ENCODE peak calls at places on chromosomes 4 and X, in seven cellular contexts. Z is transverse colon, F is AG09319, G is A549, O is GM13976, I is Calu3, A is HFFc6. L is an unnamed sample.

GRCh38 chrX:1918780-1919179 is 303.9 kb downstream of the ASMT start:
- DNase-seq in Z (no peak), F (no peak), G (no peak), O (no peak), I (no peak), A (no peak), L (no peak)

GRCh38 chr4:54717694-54718093 is 59.9 kb downstream of the KIT start:
- DNase-seq in Z (no peak), F (no peak), G (no peak), O (no peak), I (no peak), A (no peak), L (no peak)

GRCh38 chr4:141647982-141648381 is 11.6 kb downstream of the IL15 start:
- DNase-seq in Z (no peak), F (no peak), G (no peak), O (no peak), I (no peak), A (no peak), L (no peak)

GRCh38 chr4:27602172-27602571 is 741.5 kb downstream of the STIM2 start:
- DNase-seq in Z (no peak), F (no peak), G (no peak), O (no peak), I (no peak), A (no peak), L (no peak)

GRCh38 chr4:138241281-138242075 is 671 bp downstream of the SLC7A11 start:
- DNase-seq in Z (no peak), F (no peak), G (peak), O (no peak), I (peak), A (peak), L (no peak)

GRCh38 chrX:141619336-141619735 is 29.8 kb downstream of the SPANXA2 start:
- DNase-seq in Z (no peak), F (no peak), G (no peak), O (no peak), I (no peak), A (no peak), L (no peak)

GRCh38 chr4:152643153-152644035 is 36.4 kb downstream of the TMEM154 start:
- DNase-seq in Z (peak), F (no peak), G (no peak), O (peak), I (no peak), A (no peak), L (peak)

GRCh38 chr4:54100607-54101189 is 735 bp downstream of the GSX2 start:
- DNase-seq in Z (no peak), F (no peak), G (no peak), O (no peak), I (peak), A (no peak), L (no peak)

GRCh38 chrX:139932077-139932900 is 564 bp downstream of the ATP11C start:
- DNase-seq in Z (peak), F (peak), G (peak), O (peak), I (peak), A (peak), L (peak)
- TF ChIP-seq CTCF in Z (no peak), F (no peak), G (no peak), O (no peak), I (no peak), A (no peak), L (no peak)

GRCh38 chr4:157050561-157050960 is 25.4 kb upstream of the GLRB start:
- DNase-seq in Z (no peak), F (no peak), G (no peak), O (no peak), I (no peak), A (no peak), L (no peak)
- TF ChIP-seq CTCF in Z (no peak), F (no peak), G (no peak), O (no peak), I (no peak), A (no peak), L (no peak)

GRCh38 chr4:73660808-73661207 is 40.6 kb upstream of the RASSF6 start:
- DNase-seq in Z (no peak), F (no peak), G (no peak), O (no peak), I (no peak), A (no peak), L (no peak)

GRCh38 chr4:73664470-73664869 is 44.2 kb upstream of the RASSF6 start:
- DNase-seq in Z (no peak), F (no peak), G (no peak), O (no peak), I (no peak), A (no peak), L (no peak)

GRCh38 chr4:73662709-73663546 is 42.7 kb upstream of the RASSF6 start:
- DNase-seq in Z (no peak), F (peak), G (peak), O (peak), I (no peak), A (peak), L (peak)

GRCh38 chr4:73661646-73662119 is 41.4 kb upstream of the RASSF6 start:
- DNase-seq in Z (no peak), F (peak), G (peak), O (no peak), I (no peak), A (peak), L (no peak)
- TF ChIP-seq CTCF in Z (no peak), F (peak), G (no peak), O (no peak), I (no peak), A (peak), L (no peak)

GRCh38 chrX:20063716-20064351 is 52.9 kb downstream of the MAP7D2 start:
- DNase-seq in Z (no peak), F (no peak), G (no peak), O (no peak), I (no peak), A (no peak), L (no peak)
- TF ChIP-seq CTCF in Z (no peak), F (peak), G (no peak), O (no peak), I (no peak), A (peak), L (peak)

DNA sequence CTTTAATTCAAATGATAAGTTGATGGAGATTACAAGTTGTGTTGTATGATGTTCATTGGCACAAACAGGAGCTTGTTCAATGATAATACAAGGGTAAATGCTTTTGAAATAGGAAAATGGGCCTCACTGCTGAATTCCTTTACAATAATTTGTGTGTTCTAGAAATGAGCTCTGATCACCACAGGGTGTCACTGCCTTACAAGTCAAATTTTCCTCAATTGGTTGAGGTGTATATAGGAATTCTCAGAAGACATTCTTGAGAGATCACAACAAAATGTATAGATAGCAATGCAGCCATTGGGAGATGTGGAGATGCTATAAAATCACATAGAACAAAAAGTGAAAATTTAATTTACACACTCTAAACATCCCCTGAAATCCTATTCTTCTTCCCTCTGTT is 49.6 kb downstream of the KLF8 start:
- DNase-seq in Z (no peak), F (no peak), G (peak), O (no peak), I (peak), A (peak), L (no peak)
- TF ChIP-seq CTCF in Z (peak), F (peak), G (peak), O (no peak), I (no peak), A (peak), L (no peak)

GRCh38 chr4:140149851-140150635 is 3.9 kb downstream of the MAML3 start:
- DNase-seq in Z (peak), F (no peak), G (peak), O (peak), I (peak), A (peak), L (peak)
- TF ChIP-seq CTCF in Z (peak), F (no peak), G (no peak), O (no peak), I (no peak), A (no peak), L (no peak)

DNA sequence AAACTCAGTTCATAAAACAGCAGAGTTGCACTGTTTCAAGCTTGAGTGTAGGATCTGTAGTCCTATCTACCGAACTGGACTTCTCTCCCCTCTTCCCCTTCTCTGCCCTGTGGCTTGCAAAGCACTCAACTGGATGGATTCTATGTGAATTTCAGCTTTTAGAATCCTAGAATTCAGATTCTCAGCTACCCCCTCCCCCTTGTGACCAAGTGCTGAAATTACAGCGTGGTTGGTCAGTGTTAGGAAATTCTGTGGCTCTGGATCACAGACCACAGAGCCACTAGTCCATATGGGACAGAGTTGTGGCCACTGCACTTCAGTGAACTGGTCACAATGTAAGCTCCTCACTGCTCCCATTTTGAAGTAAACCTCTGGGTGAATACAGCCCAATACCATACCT is 64.6 kb upstream of the TRPC5 start:
- DNase-seq in Z (no peak), F (no peak), G (peak), O (no peak), I (peak), A (no peak), L (peak)
- TF ChIP-seq CTCF in Z (no peak), F (peak), G (peak), O (peak), I (no peak), A (no peak), L (peak)

GRCh38 chr4:112951362-112951962 is 98.0 kb upstream of the ANK2 start:
- DNase-seq in Z (no peak), F (no peak), G (no peak), O (peak), I (no peak), A (no peak), L (peak)
- TF ChIP-seq CTCF in Z (peak), F (peak), G (peak), O (peak), I (peak), A (peak), L (peak)

DNA sequence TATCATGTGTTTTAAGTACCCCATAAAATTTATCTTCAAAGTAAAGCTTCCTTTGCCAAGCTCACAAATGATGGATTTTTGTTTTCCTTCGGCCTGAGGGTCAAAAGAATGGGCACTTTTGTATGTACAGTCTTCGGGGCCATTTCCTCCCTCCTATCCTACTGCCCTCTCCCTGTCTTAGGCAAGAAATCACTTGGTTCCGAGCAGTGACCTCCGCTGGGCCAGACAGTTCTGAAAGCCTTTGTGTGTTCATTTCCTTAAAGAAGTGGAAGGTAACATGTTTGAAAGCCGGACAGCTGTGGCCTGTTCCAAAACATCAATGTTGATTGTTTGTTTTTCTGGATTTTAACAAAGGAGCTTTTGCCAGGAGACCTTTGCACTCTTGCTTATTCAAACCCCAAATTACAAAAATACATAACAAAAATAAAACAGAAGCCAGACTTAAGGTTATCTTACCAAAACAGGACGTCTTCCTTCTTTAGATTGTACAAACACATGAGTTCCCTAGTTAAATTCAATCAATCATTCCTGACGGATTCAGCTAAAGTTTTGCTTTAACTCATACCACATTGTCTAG is 110.6 kb upstream of the LIMCH1 start:
- DNase-seq in Z (no peak), F (no peak), G (peak), O (no peak), I (no peak), A (no peak), L (no peak)
- TF ChIP-seq CTCF in Z (no peak), F (no peak), G (no peak), O (no peak), I (no peak), A (no peak), L (no peak)

GRCh38 chr4:25111648-25112196 is 48.5 kb downstream of the SEPSECS start:
- DNase-seq in Z (no peak), F (no peak), G (no peak), O (no peak), I (no peak), A (no peak), L (no peak)
- TF ChIP-seq CTCF in Z (no peak), F (no peak), G (no peak), O (no peak), I (no peak), A (no peak), L (no peak)

L was measured in GM20000.